ENCODE peak calls at places on chromosome 1, in four cellular contexts. One of them, this sample, is unnamed.

GRCh38 chr1:161242313-161242712 is 4.3 kb upstream of the NR1I3 start:
- DNase-seq in K562: no peak
- DNase-seq in GM12878: no peak
- DNase-seq in HepG2: no peak
- DNase-seq in this sample: no peak

GRCh38 chr1:925532-926421 is 2.1 kb downstream of the SAMD11 start:
- DNase-seq in K562: peak; percentile 80
- DNase-seq in GM12878: no peak
- DNase-seq in HepG2: no peak
- DNase-seq in this sample: no peak

GRCh38 chr1:152869808-152870419 is 8.2 kb upstream of the SMCP start:
- DNase-seq in K562: peak; percentile 81
- DNase-seq in GM12878: peak; percentile 40
- DNase-seq in HepG2: peak; percentile 60
- DNase-seq in this sample: no peak

GRCh38 chr1:116766616-116767469 is 12.6 kb downstream of the CD2 start:
- DNase-seq in K562: no peak
- DNase-seq in GM12878: no peak
- DNase-seq in HepG2: no peak
- DNase-seq in this sample: no peak

GRCh38 chr1:246005067-246005466 is 502.0 kb downstream of the SMYD3 start:
- DNase-seq in K562: no peak
- DNase-seq in GM12878: no peak
- DNase-seq in HepG2: no peak
- DNase-seq in this sample: no peak

GRCh38 chr1:188642585-188643168 is 1813.9 kb downstream of the PLA2G4A start:
- DNase-seq in K562: no peak
- DNase-seq in GM12878: no peak
- DNase-seq in HepG2: no peak
- DNase-seq in this sample: no peak

GRCh38 chr1:183461350-183461749 is 10.9 kb upstream of the SMG7 start:
- DNase-seq in K562: no peak
- DNase-seq in GM12878: no peak
- DNase-seq in HepG2: no peak
- DNase-seq in this sample: no peak

GRCh38 chr1:151909167-151910149 is at the start of gene THEM4:
- DNase-seq in K562: peak; percentile 96
- DNase-seq in GM12878: peak; percentile 79
- DNase-seq in HepG2: peak; percentile 92
- DNase-seq in this sample: peak; percentile 99

GRCh38 chr1:91476538-91477217 is 24.0 kb upstream of the CDC7 start:
- DNase-seq in K562: no peak
- DNase-seq in GM12878: no peak
- DNase-seq in HepG2: no peak
- DNase-seq in this sample: no peak

GRCh38 chr1:239253032-239253431 is 133.3 kb upstream of the CHRM3 start:
- DNase-seq in K562: no peak
- DNase-seq in GM12878: no peak
- DNase-seq in HepG2: no peak
- DNase-seq in this sample: no peak

GRCh38 chr1:246782120-246782900 is 58.1 kb downstream of the SCCPDH start:
- DNase-seq in K562: no peak
- DNase-seq in GM12878: peak; percentile 7
- DNase-seq in HepG2: peak; percentile 55
- DNase-seq in this sample: no peak

GRCh38 chr1:117179471-117179870 is 31.3 kb downstream of the VTCN1 start:
- DNase-seq in K562: no peak
- DNase-seq in GM12878: no peak
- DNase-seq in HepG2: peak; percentile 37
- DNase-seq in this sample: no peak

GRCh38 chr1:27752372-27752771 is 20.6 kb upstream of the STX12 start:
- DNase-seq in K562: no peak
- DNase-seq in GM12878: no peak
- DNase-seq in HepG2: no peak
- DNase-seq in this sample: no peak

GRCh38 chr1:246971322-246971721 is 36.5 kb downstream of the ZNF695 start:
- DNase-seq in K562: no peak
- DNase-seq in GM12878: no peak
- DNase-seq in HepG2: peak; percentile 23
- DNase-seq in this sample: peak; percentile 82

GRCh38 chr1:206590025-206590834 is 22.0 kb downstream of the EIF2D start:
- DNase-seq in K562: peak; percentile 53
- DNase-seq in GM12878: no peak
- DNase-seq in HepG2: no peak
- DNase-seq in this sample: no peak

GRCh38 chr1:164261691-164262240 is 297.2 kb upstream of the PBX1 start:
- DNase-seq in K562: no peak
- DNase-seq in GM12878: no peak
- DNase-seq in HepG2: no peak
- DNase-seq in this sample: no peak

GRCh38 chr1:232548651-232549050 is 81.3 kb downstream of the SIPA1L2 start:
- DNase-seq in K562: no peak
- DNase-seq in GM12878: no peak
- DNase-seq in HepG2: no peak
- DNase-seq in this sample: no peak

GRCh38 chr1:40096646-40096976 is 441 bp downstream of the PPT1 start:
- DNase-seq in K562: no peak
- DNase-seq in GM12878: peak; percentile 13
- DNase-seq in HepG2: no peak
- DNase-seq in this sample: no peak

GRCh38 chr1:159141584-159142518 is 29.6 kb upstream of the CADM3 start:
- DNase-seq in K562: no peak
- DNase-seq in GM12878: no peak
- DNase-seq in HepG2: no peak
- DNase-seq in this sample: no peak

GRCh38 chr1:6587261-6588005 is 7.6 kb downstream of the ZBTB48 start:
- DNase-seq in K562: no peak
- DNase-seq in GM12878: no peak
- DNase-seq in HepG2: no peak
- DNase-seq in this sample: no peak

GRCh38 chr1:64754166-64754565 is 9.3 kb downstream of the RAVER2 start:
- DNase-seq in K562: no peak
- DNase-seq in GM12878: no peak
- DNase-seq in HepG2: peak; percentile 59
- DNase-seq in this sample: no peak

GRCh38 chr1:20787775-20788488 is 825 bp upstream of the HP1BP3 start:
- DNase-seq in K562: peak; percentile 58
- DNase-seq in GM12878: no peak
- DNase-seq in HepG2: peak; percentile 60
- DNase-seq in this sample: peak; percentile 0

GRCh38 chr1:71296551-71296950 is 215.7 kb upstream of the ZRANB2 start:
- DNase-seq in K562: no peak
- DNase-seq in GM12878: no peak
- DNase-seq in HepG2: no peak
- DNase-seq in this sample: no peak

GRCh38 chr1:1237874-1238701 is 6.1 kb downstream of the B3GALT6 start:
- DNase-seq in K562: no peak
- DNase-seq in GM12878: no peak
- DNase-seq in HepG2: peak; percentile 84
- DNase-seq in this sample: no peak

GRCh38 chr1:228143480-228144212 is 3.6 kb downstream of the GUK1 start:
- DNase-seq in K562: no peak
- DNase-seq in GM12878: no peak
- DNase-seq in HepG2: no peak
- DNase-seq in this sample: no peak

GRCh38 chr1:168623003-168623828 is 46.8 kb downstream of the XCL1 start:
- DNase-seq in K562: no peak
- DNase-seq in GM12878: no peak
- DNase-seq in HepG2: no peak
- DNase-seq in this sample: no peak

GRCh38 chr1:212457740-212458338 is 25.1 kb downstream of the NENF start:
- DNase-seq in K562: peak; percentile 69
- DNase-seq in GM12878: no peak
- DNase-seq in HepG2: peak; percentile 23
- DNase-seq in this sample: peak; percentile 92

GRCh38 chr1:174376030-174376429 is 71.7 kb upstream of the GPR52 start:
- DNase-seq in K562: no peak
- DNase-seq in GM12878: no peak
- DNase-seq in HepG2: no peak
- DNase-seq in this sample: no peak

GRCh38 chr1:39727932-39728317 is 10.8 kb upstream of the PPIE start:
- DNase-seq in K562: no peak
- DNase-seq in GM12878: no peak
- DNase-seq in HepG2: no peak
- DNase-seq in this sample: no peak

GRCh38 chr1:57024855-57025254 is 59.0 kb upstream of the C8B start:
- DNase-seq in K562: no peak
- DNase-seq in GM12878: no peak
- DNase-seq in HepG2: no peak
- DNase-seq in this sample: no peak

GRCh38 chr1:54927475-54928240 is 40.7 kb upstream of the DHCR24 start:
- DNase-seq in K562: no peak
- DNase-seq in GM12878: no peak
- DNase-seq in HepG2: no peak
- DNase-seq in this sample: no peak

GRCh38 chr1:181104790-181105133 is 16.3 kb downstream of the IER5 start:
- DNase-seq in K562: peak; percentile 72
- DNase-seq in GM12878: no peak
- DNase-seq in HepG2: peak; percentile 39
- DNase-seq in this sample: no peak

GRCh38 chr1:60535713-60536112 is 462.1 kb upstream of the C1orf87 start:
- DNase-seq in K562: no peak
- DNase-seq in GM12878: no peak
- DNase-seq in HepG2: no peak
- DNase-seq in this sample: no peak

GRCh38 chr1:183589836-183590224 is 429 bp downstream of the NCF2 start:
- DNase-seq in K562: no peak
- DNase-seq in GM12878: no peak
- DNase-seq in HepG2: no peak
- DNase-seq in this sample: no peak

GRCh38 chr1:96632045-96632664 is 89.4 kb upstream of the PTBP2 start:
- DNase-seq in K562: no peak
- DNase-seq in GM12878: no peak
- DNase-seq in HepG2: peak; percentile 98
- DNase-seq in this sample: no peak
- TF ChIP-seq HDAC6 in K562: no peak
- TF ChIP-seq HDAC6 in GM12878: no peak
- TF ChIP-seq HDAC6 in HepG2: no peak
- TF ChIP-seq HDAC6 in this sample: no peak

GRCh38 chr1:235675152-235675890 is 25.7 kb upstream of the GNG4 start:
- DNase-seq in K562: no peak
- DNase-seq in GM12878: no peak
- DNase-seq in HepG2: peak; percentile 39
- DNase-seq in this sample: no peak
- TF ChIP-seq HDAC6 in K562: no peak
- TF ChIP-seq HDAC6 in GM12878: no peak
- TF ChIP-seq HDAC6 in HepG2: no peak
- TF ChIP-seq HDAC6 in this sample: no peak

GRCh38 chr1:87358219-87358618 is 29.5 kb downstream of the LMO4 start:
- DNase-seq in K562: no peak
- DNase-seq in GM12878: no peak
- DNase-seq in HepG2: no peak
- DNase-seq in this sample: no peak

GRCh38 chr1:87362063-87362833 is 33.6 kb downstream of the LMO4 start:
- DNase-seq in K562: no peak
- DNase-seq in GM12878: no peak
- DNase-seq in HepG2: no peak
- DNase-seq in this sample: no peak

GRCh38 chr1:87359586-87359985 is 30.9 kb downstream of the LMO4 start:
- DNase-seq in K562: no peak
- DNase-seq in GM12878: no peak
- DNase-seq in HepG2: no peak
- DNase-seq in this sample: no peak

GRCh38 chr1:87367549-87367948 is 38.9 kb downstream of the LMO4 start:
- DNase-seq in K562: no peak
- DNase-seq in GM12878: no peak
- DNase-seq in HepG2: no peak
- DNase-seq in this sample: no peak

DNA sequence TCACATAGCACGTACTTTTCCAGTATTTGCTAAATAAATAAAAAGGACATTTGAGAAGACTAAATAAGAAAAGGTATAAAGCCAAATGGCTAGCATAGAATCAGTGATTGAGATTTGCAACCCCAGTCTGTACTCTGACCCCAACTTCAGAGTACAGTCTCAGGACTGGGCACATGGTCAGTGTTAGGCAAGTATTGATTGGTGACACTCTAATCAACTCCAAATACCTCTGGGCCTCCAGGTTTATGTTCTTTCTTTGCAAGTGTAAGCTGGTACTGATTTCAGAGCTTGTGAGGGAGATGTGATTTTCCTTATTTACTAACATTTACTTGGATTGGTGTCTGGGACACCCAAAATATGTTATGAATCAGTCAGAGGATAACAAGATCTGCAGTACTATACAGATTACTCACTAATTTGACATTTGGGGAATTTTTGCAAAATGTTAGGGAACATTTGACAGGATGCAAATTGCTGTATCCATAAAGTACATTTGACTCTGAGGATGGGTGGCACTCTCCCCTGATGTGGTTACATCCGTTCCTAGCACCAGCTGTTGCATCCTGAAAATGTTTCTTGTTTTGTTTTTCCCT is 34.2 kb downstream of the LMO4 start:
- DNase-seq in K562: no peak
- DNase-seq in GM12878: no peak
- DNase-seq in HepG2: no peak
- DNase-seq in this sample: no peak
- TF ChIP-seq HDAC6 in K562: no peak
- TF ChIP-seq HDAC6 in GM12878: no peak
- TF ChIP-seq HDAC6 in HepG2: no peak
- TF ChIP-seq HDAC6 in this sample: no peak

DNA sequence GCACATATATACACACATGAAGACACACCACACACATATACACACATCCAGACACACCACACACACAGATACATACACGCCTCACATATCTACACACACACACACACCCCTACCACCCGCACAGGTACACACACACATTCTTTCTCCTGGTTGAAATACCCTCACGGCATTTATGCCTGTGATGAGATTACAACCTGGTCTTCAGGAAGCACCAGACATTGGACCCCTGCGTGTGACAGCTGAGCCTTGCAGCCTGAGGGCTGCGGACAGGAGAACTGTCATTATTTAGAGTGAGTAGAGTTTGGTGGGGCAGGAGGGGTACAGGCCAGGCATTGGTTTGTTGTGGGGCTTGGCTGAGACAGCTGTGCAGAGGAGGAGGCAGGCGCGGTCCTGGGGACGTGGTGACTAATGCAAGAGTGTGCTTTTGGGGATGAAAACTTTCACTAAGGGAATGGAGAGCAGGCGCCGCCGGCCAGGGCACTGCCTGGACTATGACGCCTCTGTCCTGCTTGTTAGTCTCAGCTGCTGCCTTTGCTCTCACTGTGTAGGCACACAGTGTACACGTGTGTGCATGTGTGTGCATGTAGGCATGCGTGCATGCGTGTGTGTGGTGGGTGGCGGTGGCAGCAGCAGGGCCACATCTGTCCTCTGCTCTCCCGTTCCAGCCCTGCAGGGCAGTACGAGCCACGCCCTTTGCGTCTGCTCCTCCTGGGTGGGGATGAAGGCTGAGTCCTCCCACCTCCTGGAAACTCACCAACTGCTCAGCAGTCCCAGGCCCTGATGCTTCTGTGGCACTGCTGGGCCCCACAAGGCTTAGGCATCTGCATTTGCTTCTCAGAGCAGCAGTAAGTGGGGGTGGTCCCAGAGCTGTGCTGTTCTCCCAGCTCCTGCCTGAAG is 57.6 kb downstream of the SPSB1 start:
- DNase-seq in K562: peak; percentile 38
- DNase-seq in GM12878: no peak
- DNase-seq in HepG2: no peak
- DNase-seq in this sample: no peak
- TF ChIP-seq HDAC6 in K562: no peak
- TF ChIP-seq HDAC6 in GM12878: no peak
- TF ChIP-seq HDAC6 in HepG2: no peak
- TF ChIP-seq HDAC6 in this sample: no peak

This sample was measured in H1.